ENCODE peak calls at places on chromosomes 11 and 22, in six cellular contexts. E is neural crest cell; Q is tibial nerve; K is SW 1271; B is GM10248; L is CD4-positive, alpha-beta T cell. T is an unnamed sample.

GRCh38 chr22:37599161-37599560 is 9.5 kb upstream of the GGA1 start:
- DNase-seq in L (no peak), Q (no peak), K (no peak), B (no peak), E (no peak), T (no peak)

GRCh38 chr22:21984793-21985192 is 2.2 kb upstream of the TOP3B start:
- DNase-seq in E (peak), K (no peak), Q (no peak), B (peak), L (no peak), T (peak)

GRCh38 chr22:47656806-47657205 is 894.4 kb downstream of the TBC1D22A start:
- DNase-seq in L (no peak), K (no peak), E (no peak), B (no peak), Q (no peak), T (no peak)

GRCh38 chr11:17403977-17404759 is 15.7 kb upstream of the KCNJ11 start:
- DNase-seq in Q (no peak), E (no peak), L (no peak), K (no peak), B (no peak), T (no peak)

GRCh38 chr11:65323813-65324212 is 9.1 kb downstream of the CDC42EP2 start:
- DNase-seq in B (no peak), L (no peak), Q (no peak), E (no peak), K (no peak), T (no peak)

GRCh38 chr11:94793822-94794221 is 25.7 kb downstream of the AMOTL1 start:
- DNase-seq in E (no peak), Q (no peak), K (no peak), B (no peak), L (no peak), T (no peak)

GRCh38 chr11:120985718-120986569 is 38.0 kb upstream of the TBCEL start:
- DNase-seq in K (no peak), Q (no peak), L (peak), B (peak), E (peak), T (peak)

GRCh38 chr11:58334708-58335107 is 24.2 kb downstream of the OR5B17 start:
- DNase-seq in Q (no peak), B (no peak), K (peak), E (no peak), L (no peak), T (no peak)

GRCh38 chr11:62879150-62879549 is 1.5 kb upstream of the SLC3A2 start:
- DNase-seq in B (no peak), Q (no peak), L (no peak), K (no peak), E (no peak), T (no peak)

GRCh38 chr11:10674440-10674855 is 19.1 kb downstream of the IRAG1 start:
- DNase-seq in E (no peak), L (no peak), K (no peak), B (no peak), Q (peak), T (no peak)

GRCh38 chr22:45101828-45102227 is 61.9 kb upstream of the NUP50 start:
- DNase-seq in L (peak), K (peak), B (peak), E (peak), Q (no peak), T (peak)

GRCh38 chr11:24747275-24748251 is 250.7 kb downstream of the LUZP2 start:
- DNase-seq in E (no peak), B (no peak), Q (no peak), L (no peak), K (no peak), T (no peak)

GRCh38 chr11:3137486-3138177 is 27.5 kb downstream of the OSBPL5 start:
- DNase-seq in Q (no peak), K (no peak), L (no peak), E (no peak), B (no peak), T (no peak)

GRCh38 chr11:330307-330693 is 9.6 kb upstream of the IFITM3 start:
- DNase-seq in K (no peak), Q (no peak), E (no peak), B (no peak), L (no peak), T (peak)

T was measured in activated CD8-positive, alpha-beta T cell treated with anti-CD3 and anti-CD28 coated beads for 36 hours.